ENCODE peak calls at places on chromosomes 12 and 14, in six cellular contexts. A is NCI-H1417, W is midbrain, F is cardiac muscle cell, O is mucosa of descending colon, I is ascending aorta. Y is an unnamed sample.

GRCh38 chr14:34374998-34375740 is 86.9 kb downstream of the SPTSSA start:
- DNase-seq in I (no peak), A (no peak), O (no peak), W (no peak), F (no peak), Y (no peak)

GRCh38 chr12:46124848-46125619 is 134.7 kb upstream of the SCAF11 start:
- DNase-seq in O (no peak), I (peak), A (peak), W (peak), F (peak), Y (peak)

GRCh38 chr12:24045816-24046257 is 96.4 kb upstream of the SOX5 start:
- DNase-seq in F (no peak), I (peak), O (no peak), W (no peak), A (no peak), Y (no peak)

GRCh38 chr12:82300611-82301010 is 57.6 kb downstream of the CCDC59 start:
- DNase-seq in O (no peak), F (peak), W (no peak), I (no peak), A (no peak), Y (no peak)

GRCh38 chr12:44616385-44616784 is 259.7 kb downstream of the NELL2 start:
- DNase-seq in W (no peak), F (no peak), A (no peak), O (no peak), I (no peak), Y (no peak)

GRCh38 chr14:58808828-58809227 is 171.1 kb downstream of the DACT1 start:
- DNase-seq in A (peak), O (no peak), W (peak), F (no peak), I (no peak), Y (peak)

GRCh38 chr14:69268223-69268622 is 8.3 kb downstream of the GALNT16 start:
- DNase-seq in I (no peak), A (no peak), W (no peak), O (no peak), F (no peak), Y (no peak)

GRCh38 chr12:54173906-54174471 is 14.8 kb downstream of the SMUG1 start:
- DNase-seq in A (peak), O (no peak), F (no peak), I (no peak), W (no peak), Y (no peak)

GRCh38 chr12:4001031-4001430 is 127.8 kb upstream of the PARP11 start:
- DNase-seq in A (no peak), W (no peak), F (no peak), O (no peak), I (no peak), Y (no peak)

GRCh38 chr14:58133739-58134138 is 18.3 kb downstream of the ARMH4 start:
- DNase-seq in A (no peak), W (no peak), F (no peak), O (no peak), I (no peak), Y (no peak)

GRCh38 chr12:132907216-132907615 is 19.8 kb upstream of the CHFR start:
- DNase-seq in A (no peak), F (no peak), I (no peak), W (no peak), O (no peak), Y (no peak)

GRCh38 chr14:91331761-91332447 is 85.7 kb downstream of the CCDC88C start:
- DNase-seq in O (peak), F (no peak), W (no peak), A (peak), I (no peak), Y (no peak)

GRCh38 chr14:99199854-99200653 is 71.9 kb downstream of the BCL11B start:
- DNase-seq in W (peak), I (no peak), F (no peak), O (no peak), A (no peak), Y (no peak)

GRCh38 chr12:93668919-93669418 is 8.2 kb upstream of the CRADD start:
- DNase-seq in F (no peak), O (no peak), I (no peak), W (no peak), A (no peak), Y (no peak)

GRCh38 chr14:68365228-68365627 is 427.6 kb downstream of the ZFP36L1 start:
- DNase-seq in F (no peak), A (no peak), W (no peak), O (no peak), I (no peak), Y (no peak)

GRCh38 chr14:89826581-89826980 is 127.9 kb downstream of the EFCAB11 start:
- DNase-seq in W (no peak), A (no peak), I (no peak), O (no peak), F (no peak), Y (no peak)

GRCh38 chr14:74635831-74636230 is 23.8 kb upstream of the LTBP2 start:
- DNase-seq in O (no peak), I (no peak), F (no peak), A (no peak), W (no peak), Y (no peak)

GRCh38 chr14:81221579-81222102 is 882 bp upstream of the GTF2A1 start:
- DNase-seq in F (peak), A (peak), O (no peak), I (no peak), W (peak), Y (no peak)

GRCh38 chr14:56195219-56195618 is 77.0 kb downstream of the PELI2 start:
- DNase-seq in O (no peak), A (no peak), I (no peak), F (no peak), W (no peak), Y (no peak)

GRCh38 chr12:70657621-70658286 is 20.5 kb upstream of the PTPRB start:
- DNase-seq in O (no peak), A (no peak), I (no peak), F (no peak), W (no peak), Y (no peak)

GRCh38 chr12:42129595-42130204 is 15.0 kb downstream of the GXYLT1 start:
- DNase-seq in A (peak), F (peak), O (no peak), I (no peak), W (peak), Y (peak)

GRCh38 chr14:53411110-53411509 is 258.0 kb upstream of the DDHD1 start:
- DNase-seq in W (no peak), A (no peak), O (no peak), I (no peak), F (no peak), Y (no peak)

GRCh38 chr12:6463211-6463610 is 7.3 kb downstream of the VAMP1 start:
- DNase-seq in I (peak), W (no peak), O (no peak), A (no peak), F (no peak), Y (no peak)

GRCh38 chr14:69980457-69981414 is 101.5 kb downstream of the SMOC1 start:
- DNase-seq in F (no peak), I (no peak), O (no peak), W (peak), A (peak), Y (peak)

GRCh38 chr14:68014771-68015170 is 195.2 kb downstream of the RAD51B start:
- DNase-seq in W (no peak), O (no peak), I (no peak), F (no peak), A (no peak), Y (no peak)

GRCh38 chr14:63266106-63266505 is 52.6 kb downstream of the GPHB5 start:
- DNase-seq in I (no peak), A (no peak), O (no peak), W (no peak), F (no peak), Y (no peak)

GRCh38 chr14:51867753-51868152 is 7.3 kb downstream of the GNG2 start:
- DNase-seq in W (no peak), O (no peak), F (no peak), I (no peak), A (no peak), Y (no peak)

GRCh38 chr12:28313631-28314030 is 123.4 kb downstream of the CCDC91 start:
- DNase-seq in F (no peak), I (no peak), W (no peak), A (no peak), O (no peak), Y (peak)

GRCh38 chr12:39824505-39825198 is 205.0 kb upstream of the ABCD2 start:
- DNase-seq in A (peak), I (no peak), O (no peak), F (no peak), W (no peak), Y (no peak)

GRCh38 chr14:89855961-89856360 is 98.6 kb downstream of the EFCAB11 start:
- DNase-seq in I (no peak), F (no peak), W (no peak), O (no peak), A (no peak), Y (no peak)

GRCh38 chr12:47088021-47088944 is 8.5 kb upstream of the AMIGO2 start:
- DNase-seq in O (no peak), A (peak), I (no peak), W (no peak), F (peak), Y (no peak)

GRCh38 chr14:52086755-52087154 is 17.9 kb upstream of the NID2 start:
- DNase-seq in F (no peak), W (no peak), I (no peak), A (no peak), O (no peak), Y (no peak)

GRCh38 chr14:51652168-51653095 is 722 bp downstream of the FRMD6 start:
- DNase-seq in F (no peak), W (peak), A (no peak), O (peak), I (peak), Y (peak)

GRCh38 chr14:33946679-33947078 is 4.2 kb downstream of the EGLN3 start:
- DNase-seq in O (no peak), A (no peak), W (no peak), F (no peak), I (no peak), Y (no peak)

GRCh38 chr14:29310210-29310609 is 543.6 kb downstream of the FOXG1 start:
- DNase-seq in O (no peak), F (no peak), A (no peak), I (no peak), W (no peak), Y (no peak)

GRCh38 chr14:32038876-32039275 is 38.2 kb upstream of the ARHGAP5 start:
- DNase-seq in F (no peak), W (no peak), O (no peak), I (no peak), A (peak), Y (no peak)